ENCODE peak calls at places on chromosomes 16 and 17, in nine cellular contexts. M, Z, F, Y, P, A, T, X and R are unnamed samples.

GRCh38 chr16:87860553-87861299 is 8.6 kb downstream of the SLC7A5 start:
- DNase-seq in M (no peak), Z (no peak), F (peak; percentile 82), Y (no peak), P (no peak), A (no peak), T (peak; percentile 82), X (no peak), R (no peak)

GRCh38 chr16:81335669-81336068 is 20.9 kb downstream of the GAN start:
- DNase-seq in M (no peak), Z (no peak), F (no peak), Y (no peak), P (no peak), A (no peak), T (no peak), X (no peak), R (no peak)

GRCh38 chr17:75756451-75757085 is 8.4 kb downstream of the GALK1 start:
- DNase-seq in M (no peak), Z (no peak), F (no peak), Y (no peak), P (no peak), A (no peak), T (no peak), X (no peak), R (no peak)

GRCh38 chr16:29192329-29193247 is 207.7 kb downstream of the LAT start:
- DNase-seq in M (peak; percentile 39), Z (peak; percentile 5), F (no peak), Y (no peak), P (no peak), A (peak; percentile 16), T (peak; percentile 51), X (peak; percentile 37), R (no peak)

GRCh38 chr16:68183033-68183432 is 52.9 kb downstream of the ESRP2 start:
- DNase-seq in M (no peak), Z (no peak), F (no peak), Y (no peak), P (no peak), A (no peak), T (no peak), X (no peak), R (no peak)

GRCh38 chr17:49925916-49926315 is 43.1 kb upstream of the DLX4 start:
- DNase-seq in M (no peak), Z (no peak), F (no peak), Y (no peak), P (no peak), A (no peak), T (no peak), X (no peak), R (no peak)

GRCh38 chr16:53565300-53565699 is 62.3 kb upstream of the AKTIP start:
- DNase-seq in M (no peak), Z (no peak), F (no peak), Y (no peak), P (no peak), A (no peak), T (no peak), X (no peak), R (no peak)

GRCh38 chr16:50761276-50761675 is 19.4 kb downstream of the CYLD start:
- DNase-seq in M (no peak), Z (no peak), F (no peak), Y (no peak), P (no peak), A (no peak), T (no peak), X (no peak), R (no peak)

GRCh38 chr16:1044515-1045362 is 27.8 kb upstream of the SSTR5 start:
- DNase-seq in M (no peak), Z (no peak), F (peak; percentile 46), Y (no peak), P (no peak), A (no peak), T (no peak), X (no peak), R (no peak)

GRCh38 chr16:73172621-73173312 is 124.8 kb upstream of the ZFHX3 start:
- DNase-seq in M (no peak), Z (peak; percentile 86), F (no peak), Y (peak; percentile 75), P (no peak), A (peak; percentile 90), T (peak; percentile 86), X (peak; percentile 81), R (peak; percentile 70)

GRCh38 chr17:51833045-51833444 is 325.5 kb downstream of the CA10 start:
- DNase-seq in M (no peak), Z (no peak), F (no peak), Y (no peak), P (no peak), A (no peak), T (no peak), X (no peak), R (no peak)

GRCh38 chr17:2054262-2054739 is 602 bp upstream of the HIC1 start:
- DNase-seq in M (no peak), Z (no peak), F (peak; percentile 83), Y (peak; percentile 70), P (peak; percentile 93), A (peak; percentile 74), T (no peak), X (no peak), R (peak; percentile 61)

GRCh38 chr17:1434150-1434549 is 21.9 kb downstream of the CRK start:
- DNase-seq in M (no peak), Z (no peak), F (no peak), Y (no peak), P (no peak), A (peak; percentile 60), T (no peak), X (no peak), R (no peak)

GRCh38 chr17:17692353-17693252 is 11.3 kb downstream of the RAI1 start:
- DNase-seq in M (no peak), Z (no peak), F (peak; percentile 73), Y (no peak), P (no peak), A (no peak), T (no peak), X (no peak), R (no peak)

DNA sequence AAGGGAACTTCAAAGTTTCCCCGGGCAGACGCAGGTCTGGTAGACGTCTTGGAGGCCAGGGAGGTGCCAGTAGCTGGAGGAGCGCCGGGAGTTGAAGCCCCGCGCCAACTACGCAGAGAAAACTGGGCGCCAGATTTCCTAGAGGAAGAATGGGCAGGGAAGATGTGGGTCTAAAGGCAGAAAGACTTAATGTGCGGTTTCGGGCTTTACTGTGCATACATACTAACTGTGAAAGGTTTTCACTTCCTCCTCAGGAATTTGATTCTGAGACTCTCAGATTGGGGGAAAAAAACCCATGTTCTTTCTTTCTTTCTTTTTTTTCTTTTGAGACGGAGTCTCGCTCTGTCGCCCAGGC is 331 bp upstream of the ZNF287 start:
- DNase-seq in M (no peak), Z (no peak), F (no peak), Y (no peak), P (no peak), A (no peak), T (no peak), X (no peak), R (no peak)
- TF ChIP-seq CTCF in M (no peak), Z (no peak), F (no peak), Y (no peak), P (no peak), A (no peak), T (no peak), X (no peak), R (no peak)

GRCh38 chr17:64507418-64507766 is 615 bp downstream of the CEP95 start:
- DNase-seq in M (no peak), Z (no peak), F (peak; percentile 76), Y (no peak), P (no peak), A (peak; percentile 33), T (peak; percentile 73), X (no peak), R (no peak)

GRCh38 chr17:64508683-64509082 is 1.9 kb downstream of the CEP95 start:
- DNase-seq in M (no peak), Z (no peak), F (no peak), Y (no peak), P (no peak), A (no peak), T (no peak), X (no peak), R (no peak)

GRCh38 chr17:64505320-64506200 is 529 bp downstream of the DDX5 start:
- DNase-seq in M (peak; percentile 94), Z (peak; percentile 94), F (peak; percentile 84), Y (peak; percentile 91), P (peak; percentile 97), A (peak; percentile 93), T (peak; percentile 94), X (peak; percentile 94), R (peak; percentile 94)

GRCh38 chr17:64506201-64506575 is at the start of gene DDX5:
- DNase-seq in M (peak; percentile 98), Z (peak; percentile 99), F (peak; percentile 99), Y (peak; percentile 97), P (peak; percentile 100), A (peak; percentile 97), T (peak; percentile 99), X (peak; percentile 98), R (peak; percentile 99)

DNA sequence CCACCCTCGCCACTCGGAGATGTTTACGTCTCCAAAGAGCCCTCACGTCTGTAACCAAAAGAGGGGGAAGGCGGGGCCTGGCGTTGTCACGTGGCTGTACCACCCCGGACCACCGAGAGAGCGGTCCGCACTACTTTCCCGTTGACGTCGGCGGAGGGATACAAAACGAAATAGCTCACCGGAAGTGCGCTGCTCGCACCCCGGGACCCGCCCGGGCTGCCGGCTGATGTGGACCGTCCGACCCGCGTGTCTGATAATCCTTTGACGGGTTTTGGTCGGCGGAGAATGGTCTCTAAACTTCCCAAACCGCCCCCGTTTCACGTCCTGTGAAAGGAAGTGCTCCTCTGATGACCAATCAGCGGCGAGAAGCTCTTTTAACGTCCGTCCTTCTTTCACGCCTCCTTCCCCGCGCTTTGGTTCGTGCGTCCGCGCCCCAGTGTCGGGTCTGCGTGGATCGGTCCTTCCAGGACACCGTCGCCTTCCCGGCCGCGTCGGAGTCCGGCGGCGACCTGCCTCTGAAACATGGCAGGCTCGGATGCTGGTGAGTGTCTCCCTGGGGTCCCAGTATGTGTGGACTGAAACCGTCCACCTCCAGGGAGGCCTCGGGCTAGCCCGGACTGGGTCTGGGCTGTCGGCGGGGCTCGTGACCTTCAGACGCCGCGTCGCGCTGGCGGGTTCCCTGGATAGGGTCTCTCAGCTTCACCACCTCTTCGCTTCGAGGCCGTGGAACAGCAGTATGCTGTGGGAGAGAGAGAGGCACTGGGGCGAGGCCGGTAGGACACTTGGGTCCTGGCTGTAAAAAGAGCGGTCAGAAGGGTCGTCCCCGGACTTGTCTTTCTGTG is at the start of gene CEP95:
- DNase-seq in M (peak; percentile 95), Z (peak; percentile 95), F (no peak), Y (peak; percentile 97), P (peak; percentile 98), A (peak; percentile 99), T (peak; percentile 98), X (peak; percentile 92), R (peak; percentile 96)
- TF ChIP-seq POLR2A in M (peak; percentile 78), Z (peak; percentile 94), F (peak; percentile 70), Y (peak; percentile 88), P (peak; percentile 71), A (peak; percentile 74), T (peak; percentile 71), X (peak; percentile 92), R (peak; percentile 75)

GRCh38 chr17:53449324-53449723 is 373.4 kb upstream of the KIF2B start:
- DNase-seq in M (no peak), Z (no peak), F (no peak), Y (no peak), P (no peak), A (no peak), T (no peak), X (no peak), R (no peak)

GRCh38 chr17:53454337-53454736 is 368.4 kb upstream of the KIF2B start:
- DNase-seq in M (no peak), Z (no peak), F (no peak), Y (no peak), P (no peak), A (no peak), T (no peak), X (no peak), R (no peak)
- H3K27ac ChIP-seq in M (no peak overlapping the region), Z (no peak overlapping the region), F (no peak overlapping the region), Y (no peak overlapping the region), P (no peak overlapping the region), A (no peak overlapping the region), T (no peak overlapping the region), X (no peak overlapping the region), R (no peak overlapping the region)

GRCh38 chr17:31531336-31532160 is 140.1 kb downstream of the RAB11FIP4 start:
- DNase-seq in M (no peak), Z (no peak), F (no peak), Y (no peak), P (no peak), A (no peak), T (no peak), X (no peak), R (no peak)
- TF ChIP-seq CTCF in M (no peak), Z (no peak), F (no peak), Y (no peak), P (no peak), A (no peak), T (no peak), X (no peak), R (no peak)